ENCODE peak calls at places on chromosomes 13 and 19, in ten cellular contexts. One of them, this sample, is unnamed.

GRCh38 chr19:50417138-50417849 is 1.4 kb upstream of the SPIB start:
- DNase-seq in GM10248: no peak
- DNase-seq in T-cell: no peak
- DNase-seq in HFF-Myc: no peak
- DNase-seq in stimulated activated CD4-positive, alpha-beta T cell treated with anti-CD3 and anti-CD28 coated beads, Interleukin-15, amount 100 ng/mL, for 1 hour: no peak
- DNase-seq in NCI-H1694 treated with DMSO at 0.1 percent for 48 hours: no peak
- DNase-seq in endothelial cell: no peak
- DNase-seq in heart left ventricle: no peak
- DNase-seq in hepatic stellate cell: no peak
- DNase-seq in left kidney: no peak
- DNase-seq in this sample: no peak

GRCh38 chr13:30755678-30756077 is 20.3 kb downstream of the ALOX5AP start:
- DNase-seq in GM10248: no peak
- DNase-seq in T-cell: no peak
- DNase-seq in HFF-Myc: no peak
- DNase-seq in stimulated activated CD4-positive, alpha-beta T cell treated with anti-CD3 and anti-CD28 coated beads, Interleukin-15, amount 100 ng/mL, for 1 hour: no peak
- DNase-seq in NCI-H1694 treated with DMSO at 0.1 percent for 48 hours: no peak
- DNase-seq in endothelial cell: no peak
- DNase-seq in heart left ventricle: no peak
- DNase-seq in hepatic stellate cell: no peak
- DNase-seq in left kidney: no peak
- DNase-seq in this sample: no peak

GRCh38 chr19:32677657-32678056 is 2.0 kb downstream of the RGS9BP start:
- DNase-seq in GM10248: no peak
- DNase-seq in T-cell: no peak
- DNase-seq in HFF-Myc: no peak
- DNase-seq in stimulated activated CD4-positive, alpha-beta T cell treated with anti-CD3 and anti-CD28 coated beads, Interleukin-15, amount 100 ng/mL, for 1 hour: no peak
- DNase-seq in NCI-H1694 treated with DMSO at 0.1 percent for 48 hours: no peak
- DNase-seq in endothelial cell: no peak
- DNase-seq in heart left ventricle: no peak
- DNase-seq in hepatic stellate cell: no peak
- DNase-seq in left kidney: peak; percentile 54
- DNase-seq in this sample: no peak

GRCh38 chr19:40464059-40465024 is 1.2 kb downstream of the BLVRB start:
- DNase-seq in GM10248: peak; percentile 52
- DNase-seq in T-cell: peak; percentile 65
- DNase-seq in HFF-Myc: peak; percentile 87
- DNase-seq in stimulated activated CD4-positive, alpha-beta T cell treated with anti-CD3 and anti-CD28 coated beads, Interleukin-15, amount 100 ng/mL, for 1 hour: peak; percentile 35
- DNase-seq in NCI-H1694 treated with DMSO at 0.1 percent for 48 hours: peak; percentile 76
- DNase-seq in endothelial cell: peak; percentile 86
- DNase-seq in heart left ventricle: peak; percentile 82
- DNase-seq in hepatic stellate cell: peak; percentile 82
- DNase-seq in left kidney: peak; percentile 92
- DNase-seq in this sample: peak; percentile 61

GRCh38 chr13:112068531-112069062 is 1.6 kb downstream of the SOX1 start:
- DNase-seq in GM10248: no peak
- DNase-seq in T-cell: no peak
- DNase-seq in HFF-Myc: no peak
- DNase-seq in stimulated activated CD4-positive, alpha-beta T cell treated with anti-CD3 and anti-CD28 coated beads, Interleukin-15, amount 100 ng/mL, for 1 hour: no peak
- DNase-seq in NCI-H1694 treated with DMSO at 0.1 percent for 48 hours: no peak
- DNase-seq in endothelial cell: no peak
- DNase-seq in heart left ventricle: no peak
- DNase-seq in hepatic stellate cell: no peak
- DNase-seq in left kidney: no peak
- DNase-seq in this sample: no peak

GRCh38 chr13:66077286-66077685 is 1152.8 kb downstream of the PCDH9 start:
- DNase-seq in GM10248: no peak
- DNase-seq in T-cell: no peak
- DNase-seq in HFF-Myc: no peak
- DNase-seq in stimulated activated CD4-positive, alpha-beta T cell treated with anti-CD3 and anti-CD28 coated beads, Interleukin-15, amount 100 ng/mL, for 1 hour: no peak
- DNase-seq in NCI-H1694 treated with DMSO at 0.1 percent for 48 hours: no peak
- DNase-seq in endothelial cell: no peak
- DNase-seq in heart left ventricle: no peak
- DNase-seq in hepatic stellate cell: no peak
- DNase-seq in left kidney: no peak
- DNase-seq in this sample: no peak

GRCh38 chr19:7701654-7702457 is at the start of gene FCER2:
- DNase-seq in GM10248: peak; percentile 75
- DNase-seq in T-cell: no peak
- DNase-seq in HFF-Myc: no peak
- DNase-seq in stimulated activated CD4-positive, alpha-beta T cell treated with anti-CD3 and anti-CD28 coated beads, Interleukin-15, amount 100 ng/mL, for 1 hour: no peak
- DNase-seq in NCI-H1694 treated with DMSO at 0.1 percent for 48 hours: no peak
- DNase-seq in endothelial cell: no peak
- DNase-seq in heart left ventricle: no peak
- DNase-seq in hepatic stellate cell: no peak
- DNase-seq in left kidney: no peak
- DNase-seq in this sample: no peak

GRCh38 chr19:19677579-19677978 is 8.9 kb downstream of the ZNF101 start:
- DNase-seq in GM10248: no peak
- DNase-seq in T-cell: no peak
- DNase-seq in HFF-Myc: no peak
- DNase-seq in stimulated activated CD4-positive, alpha-beta T cell treated with anti-CD3 and anti-CD28 coated beads, Interleukin-15, amount 100 ng/mL, for 1 hour: no peak
- DNase-seq in NCI-H1694 treated with DMSO at 0.1 percent for 48 hours: no peak
- DNase-seq in endothelial cell: no peak
- DNase-seq in heart left ventricle: no peak
- DNase-seq in hepatic stellate cell: no peak
- DNase-seq in left kidney: no peak
- DNase-seq in this sample: no peak

GRCh38 chr19:55041627-55042343 is 3.7 kb upstream of the GP6 start:
- DNase-seq in GM10248: no peak
- DNase-seq in T-cell: peak; percentile 24
- DNase-seq in HFF-Myc: no peak
- DNase-seq in stimulated activated CD4-positive, alpha-beta T cell treated with anti-CD3 and anti-CD28 coated beads, Interleukin-15, amount 100 ng/mL, for 1 hour: peak; percentile 6
- DNase-seq in NCI-H1694 treated with DMSO at 0.1 percent for 48 hours: no peak
- DNase-seq in endothelial cell: peak; percentile 48
- DNase-seq in heart left ventricle: no peak
- DNase-seq in hepatic stellate cell: no peak
- DNase-seq in left kidney: peak; percentile 3
- DNase-seq in this sample: no peak

GRCh38 chr13:28654276-28654675 is 4.7 kb upstream of the POMP start:
- DNase-seq in GM10248: no peak
- DNase-seq in T-cell: no peak
- DNase-seq in HFF-Myc: no peak
- DNase-seq in stimulated activated CD4-positive, alpha-beta T cell treated with anti-CD3 and anti-CD28 coated beads, Interleukin-15, amount 100 ng/mL, for 1 hour: no peak
- DNase-seq in NCI-H1694 treated with DMSO at 0.1 percent for 48 hours: no peak
- DNase-seq in endothelial cell: no peak
- DNase-seq in heart left ventricle: no peak
- DNase-seq in hepatic stellate cell: no peak
- DNase-seq in left kidney: no peak
- DNase-seq in this sample: no peak

GRCh38 chr19:53865918-53866696 is 1.6 kb upstream of the MYADM start:
- DNase-seq in GM10248: peak; percentile 63
- DNase-seq in T-cell: peak; percentile 70
- DNase-seq in HFF-Myc: no peak
- DNase-seq in stimulated activated CD4-positive, alpha-beta T cell treated with anti-CD3 and anti-CD28 coated beads, Interleukin-15, amount 100 ng/mL, for 1 hour: peak; percentile 56
- DNase-seq in NCI-H1694 treated with DMSO at 0.1 percent for 48 hours: no peak
- DNase-seq in endothelial cell: peak; percentile 73
- DNase-seq in heart left ventricle: peak; percentile 87
- DNase-seq in hepatic stellate cell: peak; percentile 79
- DNase-seq in left kidney: peak; percentile 90
- DNase-seq in this sample: no peak

GRCh38 chr13:97883356-97883755 is 70.1 kb upstream of the IPO5 start:
- DNase-seq in GM10248: no peak
- DNase-seq in T-cell: no peak
- DNase-seq in HFF-Myc: no peak
- DNase-seq in stimulated activated CD4-positive, alpha-beta T cell treated with anti-CD3 and anti-CD28 coated beads, Interleukin-15, amount 100 ng/mL, for 1 hour: no peak
- DNase-seq in NCI-H1694 treated with DMSO at 0.1 percent for 48 hours: no peak
- DNase-seq in endothelial cell: no peak
- DNase-seq in heart left ventricle: no peak
- DNase-seq in hepatic stellate cell: no peak
- DNase-seq in left kidney: no peak
- DNase-seq in this sample: no peak

GRCh38 chr13:109756778-109757177 is 29.6 kb downstream of the IRS2 start:
- DNase-seq in GM10248: no peak
- DNase-seq in T-cell: no peak
- DNase-seq in HFF-Myc: no peak
- DNase-seq in stimulated activated CD4-positive, alpha-beta T cell treated with anti-CD3 and anti-CD28 coated beads, Interleukin-15, amount 100 ng/mL, for 1 hour: no peak
- DNase-seq in NCI-H1694 treated with DMSO at 0.1 percent for 48 hours: no peak
- DNase-seq in endothelial cell: no peak
- DNase-seq in heart left ventricle: no peak
- DNase-seq in hepatic stellate cell: no peak
- DNase-seq in left kidney: no peak
- DNase-seq in this sample: no peak

GRCh38 chr19:40611096-40611495 is 9.9 kb downstream of the LTBP4 start:
- DNase-seq in GM10248: no peak
- DNase-seq in T-cell: no peak
- DNase-seq in HFF-Myc: no peak
- DNase-seq in stimulated activated CD4-positive, alpha-beta T cell treated with anti-CD3 and anti-CD28 coated beads, Interleukin-15, amount 100 ng/mL, for 1 hour: no peak
- DNase-seq in NCI-H1694 treated with DMSO at 0.1 percent for 48 hours: no peak
- DNase-seq in endothelial cell: no peak
- DNase-seq in heart left ventricle: no peak
- DNase-seq in hepatic stellate cell: no peak
- DNase-seq in left kidney: no peak
- DNase-seq in this sample: no peak

GRCh38 chr13:74413482-74413881 is 279.3 kb upstream of the KLF12 start:
- DNase-seq in GM10248: no peak
- DNase-seq in T-cell: no peak
- DNase-seq in HFF-Myc: no peak
- DNase-seq in stimulated activated CD4-positive, alpha-beta T cell treated with anti-CD3 and anti-CD28 coated beads, Interleukin-15, amount 100 ng/mL, for 1 hour: no peak
- DNase-seq in NCI-H1694 treated with DMSO at 0.1 percent for 48 hours: no peak
- DNase-seq in endothelial cell: no peak
- DNase-seq in heart left ventricle: no peak
- DNase-seq in hepatic stellate cell: no peak
- DNase-seq in left kidney: no peak
- DNase-seq in this sample: no peak

GRCh38 chr13:110232756-110233155 is 74.2 kb downstream of the COL4A1 start:
- DNase-seq in GM10248: no peak
- DNase-seq in T-cell: no peak
- DNase-seq in HFF-Myc: peak; percentile 42
- DNase-seq in stimulated activated CD4-positive, alpha-beta T cell treated with anti-CD3 and anti-CD28 coated beads, Interleukin-15, amount 100 ng/mL, for 1 hour: no peak
- DNase-seq in NCI-H1694 treated with DMSO at 0.1 percent for 48 hours: no peak
- DNase-seq in endothelial cell: no peak
- DNase-seq in heart left ventricle: no peak
- DNase-seq in hepatic stellate cell: no peak
- DNase-seq in left kidney: no peak
- DNase-seq in this sample: no peak

GRCh38 chr13:91278888-91279287 is 68.6 kb upstream of the MIR17HG start:
- DNase-seq in GM10248: no peak
- DNase-seq in T-cell: no peak
- DNase-seq in HFF-Myc: no peak
- DNase-seq in stimulated activated CD4-positive, alpha-beta T cell treated with anti-CD3 and anti-CD28 coated beads, Interleukin-15, amount 100 ng/mL, for 1 hour: no peak
- DNase-seq in NCI-H1694 treated with DMSO at 0.1 percent for 48 hours: no peak
- DNase-seq in endothelial cell: no peak
- DNase-seq in heart left ventricle: no peak
- DNase-seq in hepatic stellate cell: no peak
- DNase-seq in left kidney: no peak
- DNase-seq in this sample: no peak

GRCh38 chr13:75797719-75798118 is 161.6 kb downstream of the LMO7 start:
- DNase-seq in GM10248: no peak
- DNase-seq in T-cell: no peak
- DNase-seq in HFF-Myc: no peak
- DNase-seq in stimulated activated CD4-positive, alpha-beta T cell treated with anti-CD3 and anti-CD28 coated beads, Interleukin-15, amount 100 ng/mL, for 1 hour: no peak
- DNase-seq in NCI-H1694 treated with DMSO at 0.1 percent for 48 hours: no peak
- DNase-seq in endothelial cell: no peak
- DNase-seq in heart left ventricle: no peak
- DNase-seq in hepatic stellate cell: no peak
- DNase-seq in left kidney: no peak
- DNase-seq in this sample: no peak

GRCh38 chr13:79782541-79783216 is 301.7 kb downstream of the NDFIP2 start:
- DNase-seq in GM10248: no peak
- DNase-seq in T-cell: no peak
- DNase-seq in HFF-Myc: no peak
- DNase-seq in stimulated activated CD4-positive, alpha-beta T cell treated with anti-CD3 and anti-CD28 coated beads, Interleukin-15, amount 100 ng/mL, for 1 hour: no peak
- DNase-seq in NCI-H1694 treated with DMSO at 0.1 percent for 48 hours: no peak
- DNase-seq in endothelial cell: peak; percentile 71
- DNase-seq in heart left ventricle: peak; percentile 70
- DNase-seq in hepatic stellate cell: peak; percentile 32
- DNase-seq in left kidney: peak; percentile 98
- DNase-seq in this sample: no peak

GRCh38 chr19:43555185-43555770 is 20.0 kb downstream of the XRCC1 start:
- DNase-seq in GM10248: peak; percentile 80
- DNase-seq in T-cell: peak; percentile 84
- DNase-seq in HFF-Myc: peak; percentile 49
- DNase-seq in stimulated activated CD4-positive, alpha-beta T cell treated with anti-CD3 and anti-CD28 coated beads, Interleukin-15, amount 100 ng/mL, for 1 hour: peak; percentile 57
- DNase-seq in NCI-H1694 treated with DMSO at 0.1 percent for 48 hours: peak; percentile 79
- DNase-seq in endothelial cell: peak; percentile 88
- DNase-seq in heart left ventricle: peak; percentile 67
- DNase-seq in hepatic stellate cell: peak; percentile 83
- DNase-seq in left kidney: peak; percentile 89
- DNase-seq in this sample: peak; percentile 74

GRCh38 chr19:48206402-48207093 is 36.1 kb downstream of the ZSWIM9 start:
- DNase-seq in GM10248: no peak
- DNase-seq in T-cell: no peak
- DNase-seq in HFF-Myc: no peak
- DNase-seq in stimulated activated CD4-positive, alpha-beta T cell treated with anti-CD3 and anti-CD28 coated beads, Interleukin-15, amount 100 ng/mL, for 1 hour: no peak
- DNase-seq in NCI-H1694 treated with DMSO at 0.1 percent for 48 hours: no peak
- DNase-seq in endothelial cell: no peak
- DNase-seq in heart left ventricle: no peak
- DNase-seq in hepatic stellate cell: no peak
- DNase-seq in left kidney: no peak
- DNase-seq in this sample: peak; percentile 5

GRCh38 chr19:44954649-44955499 is at the start of gene CLPTM1:
- DNase-seq in GM10248: peak; percentile 98
- DNase-seq in T-cell: peak; percentile 97
- DNase-seq in HFF-Myc: peak; percentile 91
- DNase-seq in stimulated activated CD4-positive, alpha-beta T cell treated with anti-CD3 and anti-CD28 coated beads, Interleukin-15, amount 100 ng/mL, for 1 hour: peak; percentile 92
- DNase-seq in NCI-H1694 treated with DMSO at 0.1 percent for 48 hours: peak; percentile 97
- DNase-seq in endothelial cell: peak; percentile 96
- DNase-seq in heart left ventricle: peak; percentile 98
- DNase-seq in hepatic stellate cell: peak; percentile 98
- DNase-seq in left kidney: peak; percentile 99
- DNase-seq in this sample: peak; percentile 96

GRCh38 chr13:32639502-32640105 is 53.4 kb downstream of the PDS5B start:
- DNase-seq in GM10248: peak; percentile 52
- DNase-seq in T-cell: peak; percentile 60
- DNase-seq in HFF-Myc: peak; percentile 14
- DNase-seq in stimulated activated CD4-positive, alpha-beta T cell treated with anti-CD3 and anti-CD28 coated beads, Interleukin-15, amount 100 ng/mL, for 1 hour: no peak
- DNase-seq in NCI-H1694 treated with DMSO at 0.1 percent for 48 hours: peak; percentile 39
- DNase-seq in endothelial cell: peak; percentile 26
- DNase-seq in heart left ventricle: peak; percentile 58
- DNase-seq in hepatic stellate cell: peak; percentile 24
- DNase-seq in left kidney: peak; percentile 77
- DNase-seq in this sample: no peak

GRCh38 chr19:32202244-32202643 is 143.2 kb upstream of the ZNF507 start:
- DNase-seq in GM10248: no peak
- DNase-seq in T-cell: no peak
- DNase-seq in HFF-Myc: no peak
- DNase-seq in stimulated activated CD4-positive, alpha-beta T cell treated with anti-CD3 and anti-CD28 coated beads, Interleukin-15, amount 100 ng/mL, for 1 hour: no peak
- DNase-seq in NCI-H1694 treated with DMSO at 0.1 percent for 48 hours: no peak
- DNase-seq in endothelial cell: no peak
- DNase-seq in heart left ventricle: no peak
- DNase-seq in hepatic stellate cell: no peak
- DNase-seq in left kidney: no peak
- DNase-seq in this sample: no peak

GRCh38 chr13:46630419-46631183 is 77.6 kb downstream of the LRCH1 start:
- DNase-seq in GM10248: no peak
- DNase-seq in T-cell: no peak
- DNase-seq in HFF-Myc: no peak
- DNase-seq in stimulated activated CD4-positive, alpha-beta T cell treated with anti-CD3 and anti-CD28 coated beads, Interleukin-15, amount 100 ng/mL, for 1 hour: no peak
- DNase-seq in NCI-H1694 treated with DMSO at 0.1 percent for 48 hours: no peak
- DNase-seq in endothelial cell: no peak
- DNase-seq in heart left ventricle: no peak
- DNase-seq in hepatic stellate cell: no peak
- DNase-seq in left kidney: no peak
- DNase-seq in this sample: no peak

GRCh38 chr13:34733720-34734119 is 208.3 kb upstream of the NBEA start:
- DNase-seq in GM10248: no peak
- DNase-seq in T-cell: no peak
- DNase-seq in HFF-Myc: no peak
- DNase-seq in stimulated activated CD4-positive, alpha-beta T cell treated with anti-CD3 and anti-CD28 coated beads, Interleukin-15, amount 100 ng/mL, for 1 hour: no peak
- DNase-seq in NCI-H1694 treated with DMSO at 0.1 percent for 48 hours: no peak
- DNase-seq in endothelial cell: no peak
- DNase-seq in heart left ventricle: no peak
- DNase-seq in hepatic stellate cell: no peak
- DNase-seq in left kidney: no peak
- DNase-seq in this sample: no peak

GRCh38 chr13:39016789-39017188 is 21.1 kb downstream of the PROSER1 start:
- DNase-seq in GM10248: peak; percentile 44
- DNase-seq in T-cell: no peak
- DNase-seq in HFF-Myc: no peak
- DNase-seq in stimulated activated CD4-positive, alpha-beta T cell treated with anti-CD3 and anti-CD28 coated beads, Interleukin-15, amount 100 ng/mL, for 1 hour: no peak
- DNase-seq in NCI-H1694 treated with DMSO at 0.1 percent for 48 hours: peak; percentile 27
- DNase-seq in endothelial cell: no peak
- DNase-seq in heart left ventricle: no peak
- DNase-seq in hepatic stellate cell: no peak
- DNase-seq in left kidney: peak; percentile 45
- DNase-seq in this sample: no peak